ENCODE peak calls at places on chromosomes 1 and 21, in seven cellular contexts. P is CD4-positive, alpha-beta memory T cell; E is CD4-positive, alpha-beta T cell; I is right cardiac atrium; D is mammary epithelial cell; W is uterus; S is naive thymus-derived CD4-positive, alpha-beta T cell. K is an unnamed sample.

GRCh38 chr1:42777860-42778259 is 6.9 kb upstream of the TMEM269 start:
- DNase-seq in P (no peak), E (no peak), I (no peak), D (no peak), W (no peak), S (peak; percentile 36), K (no peak)

GRCh38 chr1:174273766-174274165 is 114.4 kb downstream of the RABGAP1L start:
- DNase-seq in P (no peak), E (no peak), I (no peak), D (no peak), W (no peak), S (no peak), K (no peak)

GRCh38 chr1:1198423-1199140 is 7.8 kb downstream of the TNFRSF18 start:
- DNase-seq in P (peak; percentile 28), E (no peak), I (peak; percentile 51), D (no peak), W (no peak), S (no peak), K (no peak)

GRCh38 chr21:16794944-16795343 is 717.9 kb upstream of the CXADR start:
- DNase-seq in P (no peak), E (no peak), I (no peak), D (peak; percentile 52), W (peak; percentile 51), S (no peak), K (peak; percentile 5)

GRCh38 chr21:41630249-41630648 is 122.3 kb upstream of the TMPRSS2 start:
- DNase-seq in P (no peak), E (no peak), I (no peak), D (peak; percentile 99), W (peak; percentile 22), S (no peak), K (peak; percentile 100)

GRCh38 chr1:227440167-227440566 is 121.9 kb upstream of the CDC42BPA start:
- DNase-seq in P (no peak), E (no peak), I (no peak), D (no peak), W (no peak), S (no peak), K (no peak)

GRCh38 chr1:8560611-8561544 is 243.0 kb downstream of the SLC45A1 start:
- DNase-seq in P (peak; percentile 48), E (no peak), I (no peak), D (peak; percentile 27), W (peak; percentile 38), S (peak; percentile 51), K (no peak)

GRCh38 chr21:44761747-44762208 is 39.8 kb downstream of the UBE2G2 start:
- DNase-seq in P (no peak), E (no peak), I (peak; percentile 35), D (no peak), W (no peak), S (no peak), K (no peak)

GRCh38 chr1:117572546-117572945 is 33.3 kb upstream of the TENT5C start:
- DNase-seq in P (no peak), E (peak; percentile 37), I (no peak), D (no peak), W (peak; percentile 5), S (peak; percentile 13), K (no peak)

GRCh38 chr1:30778156-30778978 is 20.8 kb upstream of the LAPTM5 start:
- DNase-seq in P (no peak), E (no peak), I (peak; percentile 58), D (peak; percentile 86), W (peak; percentile 52), S (no peak), K (peak; percentile 89)

GRCh38 chr1:45769261-45769932 is 18.9 kb upstream of the IPP start:
- DNase-seq in P (no peak), E (no peak), I (no peak), D (peak; percentile 89), W (no peak), S (no peak), K (peak; percentile 56)

GRCh38 chr1:205983925-205984725 is 19.1 kb downstream of the RAB7B start:
- DNase-seq in P (no peak), E (no peak), I (peak; percentile 88), D (peak; percentile 96), W (no peak), S (no peak), K (peak; percentile 88)

GRCh38 chr1:200306954-200307754 is 102.7 kb downstream of the ZNF281 start:
- DNase-seq in P (no peak), E (no peak), I (no peak), D (no peak), W (no peak), S (peak; percentile 50), K (no peak)

GRCh38 chr21:43195131-43196021 is 26.6 kb downstream of the CRYAA start:
- DNase-seq in P (no peak), E (no peak), I (peak; percentile 75), D (no peak), W (no peak), S (no peak), K (no peak)

GRCh38 chr1:100703716-100704115 is 15.8 kb upstream of the VCAM1 start:
- DNase-seq in P (no peak), E (no peak), I (no peak), D (no peak), W (no peak), S (no peak), K (no peak)

GRCh38 chr1:48006318-48006717 is 9.1 kb upstream of the TRABD2B start:
- DNase-seq in P (no peak), E (no peak), I (no peak), D (peak; percentile 26), W (no peak), S (no peak), K (no peak)

GRCh38 chr1:183267646-183268431 is 81.8 kb downstream of the LAMC2 start:
- DNase-seq in P (no peak), E (no peak), I (no peak), D (peak; percentile 98), W (no peak), S (no peak), K (peak; percentile 94)

GRCh38 chr1:58626293-58626692 is 49.2 kb upstream of the TACSTD2 start:
- DNase-seq in P (no peak), E (no peak), I (no peak), D (no peak), W (no peak), S (no peak), K (no peak)

GRCh38 chr1:20126041-20126805 is 6.9 kb upstream of the PLA2G2D start:
- DNase-seq in P (no peak), E (no peak), I (no peak), D (no peak), W (no peak), S (no peak), K (no peak)

GRCh38 chr1:100538935-100539835 is 1.2 kb downstream of the GPR88 start:
- DNase-seq in P (no peak), E (peak; percentile 13), I (peak; percentile 64), D (peak; percentile 31), W (no peak), S (peak; percentile 18), K (no peak)

GRCh38 chr1:110250018-110250417 is 39.9 kb downstream of the KCNC4 start:
- DNase-seq in P (no peak), E (no peak), I (no peak), D (no peak), W (no peak), S (no peak), K (no peak)

GRCh38 chr1:95780836-95781235 is 546.8 kb downstream of the RWDD3 start:
- DNase-seq in P (no peak), E (no peak), I (no peak), D (no peak), W (no peak), S (no peak), K (no peak)
- H3K27ac ChIP-seq in P (no peak overlapping the region), E (no peak overlapping the region), I (no peak overlapping the region), D (no peak overlapping the region), W (no peak overlapping the region), S (no peak overlapping the region), K (no peak overlapping the region)

DNA sequence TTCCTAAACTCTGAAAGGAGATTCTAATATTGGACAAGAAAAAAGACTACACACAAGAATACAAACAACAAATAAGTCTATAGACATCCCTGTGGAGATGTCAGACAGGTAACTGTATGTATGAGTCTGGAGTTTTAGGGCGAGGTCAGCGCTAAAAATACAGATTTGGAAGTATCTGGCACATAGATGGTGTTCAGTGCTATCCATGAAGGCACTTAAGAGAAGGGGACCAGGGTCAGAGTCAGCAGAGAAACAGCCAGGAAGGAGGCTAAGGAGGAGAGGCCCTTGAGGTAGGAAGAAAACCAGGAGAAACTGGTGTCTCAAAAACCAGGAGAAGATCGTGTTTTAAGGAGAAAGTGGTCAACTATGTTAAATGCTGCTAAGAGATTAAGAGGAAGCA is 18.1 kb downstream of the ZMPSTE24 start:
- DNase-seq in P (no peak), E (no peak), I (no peak), D (no peak), W (no peak), S (no peak), K (no peak)
- H3K27ac ChIP-seq in P (no peak overlapping the region), E (no peak overlapping the region), I (no peak overlapping the region), D (no peak overlapping the region), W (no peak overlapping the region), S (no peak overlapping the region), K (no peak overlapping the region)

GRCh38 chr1:26705788-26706237 is 10.0 kb downstream of the ARID1A start:
- DNase-seq in P (no peak), E (no peak), I (no peak), D (no peak), W (no peak), S (no peak), K (no peak)
- H3K27ac ChIP-seq in P (no peak overlapping the region), E (no peak overlapping the region), I (peak overlapping the region; percentile 53), D (no peak overlapping the region), W (peak overlapping the region; percentile 28), S (peak overlapping the region; percentile 20), K (peak overlapping the region; percentile 91)

GRCh38 chr1:27007909-27008582 is 4.6 kb downstream of the TENT5B start:
- DNase-seq in P (no peak), E (no peak), I (no peak), D (peak; percentile 78), W (no peak), S (no peak), K (no peak)

GRCh38 chr1:27011058-27011764 is 1.4 kb downstream of the TENT5B start:
- DNase-seq in P (no peak), E (no peak), I (no peak), D (peak; percentile 91), W (peak; percentile 87), S (no peak), K (no peak)

GRCh38 chr1:27011976-27012563 is 580 bp downstream of the TENT5B start:
- DNase-seq in P (no peak), E (no peak), I (no peak), D (no peak), W (no peak), S (no peak), K (no peak)

GRCh38 chr1:27009601-27010197 is 3.0 kb downstream of the TENT5B start:
- DNase-seq in P (no peak), E (no peak), I (peak; percentile 81), D (peak; percentile 94), W (no peak), S (no peak), K (peak; percentile 95)

DNA sequence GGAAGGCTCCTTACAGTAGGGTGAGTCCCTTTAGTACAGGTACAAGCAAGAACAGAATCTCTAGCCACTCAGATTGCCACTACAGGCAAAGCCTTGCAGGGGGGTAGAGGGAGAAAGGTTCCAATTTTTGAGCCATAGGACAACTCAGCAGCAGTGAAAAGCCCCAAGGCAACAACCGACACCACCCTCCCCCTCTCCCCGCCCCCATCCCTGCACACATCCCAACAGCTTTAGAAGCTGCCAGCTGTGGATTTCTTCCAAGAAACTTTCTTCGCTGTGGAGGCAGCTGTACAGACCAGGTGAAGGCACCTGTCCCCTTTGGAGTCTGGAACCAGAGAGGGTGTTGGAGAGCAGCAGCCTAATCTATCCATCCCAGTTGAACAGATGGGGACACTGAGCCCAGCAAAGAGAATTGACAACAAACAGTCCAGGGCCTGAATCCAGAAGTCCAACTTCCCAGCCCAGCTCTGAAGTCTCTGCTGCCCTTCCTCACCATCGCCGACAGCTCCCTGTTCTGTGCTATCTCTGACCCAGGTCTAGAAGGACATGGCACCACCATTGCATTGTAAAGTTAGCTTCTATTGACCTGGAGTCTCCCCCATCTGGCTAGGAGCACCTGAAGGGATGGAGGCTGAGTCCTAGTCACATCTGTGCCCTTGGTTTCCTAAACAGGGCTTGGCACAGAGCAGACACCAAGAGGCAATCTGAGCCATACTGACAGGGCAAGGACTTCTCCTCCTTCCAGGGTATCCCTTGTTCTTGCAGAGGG is 2.2 kb downstream of the TENT5B start:
- DNase-seq in P (no peak), E (no peak), I (no peak), D (no peak), W (no peak), S (no peak), K (no peak)
- H3K27ac ChIP-seq in P (no peak overlapping the region), E (no peak overlapping the region), I (peak overlapping the region; percentile 38), D (peak overlapping the region; percentile 88), W (peak overlapping the region; percentile 90), S (no peak overlapping the region), K (peak overlapping the region; percentile 92)